ENCODE peak calls at places on chromosomes 13 and 19, in seven cellular contexts. One of them, this sample, is unnamed.

GRCh38 chr13:111483621-111483987 is 163.2 kb downstream of the TEX29 start:
- DNase-seq in activated CD8-positive, alpha-beta memory T cell treated with anti-CD3 and anti-CD28 coated beads for 4 hours: no peak
- DNase-seq in aorta: no peak
- DNase-seq in neural crest cell: no peak
- DNase-seq in stimulated activated naive CD8-positive, alpha-beta T cell treated with anti-CD3 and anti-CD28 coated beads, Interleukin-15, amount 100 ng/mL, for 72 hours: no peak
- DNase-seq in GM20000: no peak
- DNase-seq in posterior cingulate gyrus: no peak
- DNase-seq in this sample: no peak

GRCh38 chr19:19385900-19386339 is 19.6 kb upstream of the GATAD2A start:
- DNase-seq in activated CD8-positive, alpha-beta memory T cell treated with anti-CD3 and anti-CD28 coated beads for 4 hours: no peak
- DNase-seq in aorta: peak
- DNase-seq in neural crest cell: no peak
- DNase-seq in stimulated activated naive CD8-positive, alpha-beta T cell treated with anti-CD3 and anti-CD28 coated beads, Interleukin-15, amount 100 ng/mL, for 72 hours: peak
- DNase-seq in GM20000: no peak
- DNase-seq in posterior cingulate gyrus: no peak
- DNase-seq in this sample: no peak

GRCh38 chr13:44653261-44653660 is 77.1 kb upstream of the TSC22D1 start:
- DNase-seq in activated CD8-positive, alpha-beta memory T cell treated with anti-CD3 and anti-CD28 coated beads for 4 hours: no peak
- DNase-seq in aorta: no peak
- DNase-seq in neural crest cell: no peak
- DNase-seq in stimulated activated naive CD8-positive, alpha-beta T cell treated with anti-CD3 and anti-CD28 coated beads, Interleukin-15, amount 100 ng/mL, for 72 hours: no peak
- DNase-seq in GM20000: no peak
- DNase-seq in posterior cingulate gyrus: no peak
- DNase-seq in this sample: no peak

GRCh38 chr13:32734511-32734910 is 148.3 kb downstream of the PDS5B start:
- DNase-seq in activated CD8-positive, alpha-beta memory T cell treated with anti-CD3 and anti-CD28 coated beads for 4 hours: no peak
- DNase-seq in aorta: no peak
- DNase-seq in neural crest cell: no peak
- DNase-seq in stimulated activated naive CD8-positive, alpha-beta T cell treated with anti-CD3 and anti-CD28 coated beads, Interleukin-15, amount 100 ng/mL, for 72 hours: no peak
- DNase-seq in GM20000: no peak
- DNase-seq in posterior cingulate gyrus: no peak
- DNase-seq in this sample: no peak

GRCh38 chr13:50386527-50387123 is 371.4 kb downstream of the KCNRG start:
- DNase-seq in activated CD8-positive, alpha-beta memory T cell treated with anti-CD3 and anti-CD28 coated beads for 4 hours: no peak
- DNase-seq in aorta: no peak
- DNase-seq in neural crest cell: no peak
- DNase-seq in stimulated activated naive CD8-positive, alpha-beta T cell treated with anti-CD3 and anti-CD28 coated beads, Interleukin-15, amount 100 ng/mL, for 72 hours: no peak
- DNase-seq in GM20000: no peak
- DNase-seq in posterior cingulate gyrus: no peak
- DNase-seq in this sample: no peak

GRCh38 chr13:50731400-50731799 is 112.1 kb downstream of the DLEU7 start:
- DNase-seq in activated CD8-positive, alpha-beta memory T cell treated with anti-CD3 and anti-CD28 coated beads for 4 hours: no peak
- DNase-seq in aorta: no peak
- DNase-seq in neural crest cell: no peak
- DNase-seq in stimulated activated naive CD8-positive, alpha-beta T cell treated with anti-CD3 and anti-CD28 coated beads, Interleukin-15, amount 100 ng/mL, for 72 hours: no peak
- DNase-seq in GM20000: no peak
- DNase-seq in posterior cingulate gyrus: no peak
- DNase-seq in this sample: no peak

GRCh38 chr19:46728693-46729339 is 11.9 kb upstream of the PRKD2 start:
- DNase-seq in activated CD8-positive, alpha-beta memory T cell treated with anti-CD3 and anti-CD28 coated beads for 4 hours: peak
- DNase-seq in aorta: peak
- DNase-seq in neural crest cell: peak
- DNase-seq in stimulated activated naive CD8-positive, alpha-beta T cell treated with anti-CD3 and anti-CD28 coated beads, Interleukin-15, amount 100 ng/mL, for 72 hours: peak
- DNase-seq in GM20000: peak
- DNase-seq in posterior cingulate gyrus: peak
- DNase-seq in this sample: peak

GRCh38 chr19:18735752-18736151 is 52.3 kb downstream of the CRTC1 start:
- DNase-seq in activated CD8-positive, alpha-beta memory T cell treated with anti-CD3 and anti-CD28 coated beads for 4 hours: no peak
- DNase-seq in aorta: no peak
- DNase-seq in neural crest cell: no peak
- DNase-seq in stimulated activated naive CD8-positive, alpha-beta T cell treated with anti-CD3 and anti-CD28 coated beads, Interleukin-15, amount 100 ng/mL, for 72 hours: no peak
- DNase-seq in GM20000: no peak
- DNase-seq in posterior cingulate gyrus: no peak
- DNase-seq in this sample: no peak

GRCh38 chr19:29302002-29302928 is 89.3 kb upstream of the UQCRFS1 start:
- DNase-seq in activated CD8-positive, alpha-beta memory T cell treated with anti-CD3 and anti-CD28 coated beads for 4 hours: no peak
- DNase-seq in aorta: peak
- DNase-seq in neural crest cell: no peak
- DNase-seq in stimulated activated naive CD8-positive, alpha-beta T cell treated with anti-CD3 and anti-CD28 coated beads, Interleukin-15, amount 100 ng/mL, for 72 hours: peak
- DNase-seq in GM20000: no peak
- DNase-seq in posterior cingulate gyrus: no peak
- DNase-seq in this sample: no peak

GRCh38 chr19:11736696-11737095 is 2.0 kb downstream of the ZNF823 start:
- DNase-seq in activated CD8-positive, alpha-beta memory T cell treated with anti-CD3 and anti-CD28 coated beads for 4 hours: no peak
- DNase-seq in aorta: no peak
- DNase-seq in neural crest cell: no peak
- DNase-seq in stimulated activated naive CD8-positive, alpha-beta T cell treated with anti-CD3 and anti-CD28 coated beads, Interleukin-15, amount 100 ng/mL, for 72 hours: no peak
- DNase-seq in GM20000: peak
- DNase-seq in posterior cingulate gyrus: no peak
- DNase-seq in this sample: peak

GRCh38 chr19:4780860-4781259 is 10.7 kb upstream of the FEM1A start:
- DNase-seq in activated CD8-positive, alpha-beta memory T cell treated with anti-CD3 and anti-CD28 coated beads for 4 hours: no peak
- DNase-seq in aorta: no peak
- DNase-seq in neural crest cell: no peak
- DNase-seq in stimulated activated naive CD8-positive, alpha-beta T cell treated with anti-CD3 and anti-CD28 coated beads, Interleukin-15, amount 100 ng/mL, for 72 hours: no peak
- DNase-seq in GM20000: no peak
- DNase-seq in posterior cingulate gyrus: no peak
- DNase-seq in this sample: no peak